ENCODE peak calls at places on chromosome 19, in four cellular contexts. P, Z, X and I are unnamed samples.

GRCh38 chr19:51552996-51553725 is 17.9 kb upstream of the ZNF175 start:
- DNase-seq in P (peak), X (peak), Z (peak), I (peak)

GRCh38 chr19:37329686-37330085 is 41.2 kb upstream of the ZNF527 start:
- DNase-seq in P (no peak), Z (peak), X (peak), I (no peak)

GRCh38 chr19:29771708-29772415 is 39.9 kb upstream of the CCNE1 start:
- DNase-seq in P (no peak), Z (peak), X (peak), I (peak)

GRCh38 chr19:7751157-7751783 is 3.9 kb upstream of the CD209 start:
- DNase-seq in P (no peak), X (peak), Z (peak), I (no peak)

GRCh38 chr19:49997709-49998108 is 27.5 kb downstream of the VRK3 start:
- DNase-seq in X (peak), Z (peak), P (no peak), I (no peak)

GRCh38 chr19:15248648-15249559 is 16.7 kb upstream of the EPHX3 start:
- DNase-seq in P (no peak), Z (peak), X (peak), I (peak)

GRCh38 chr19:48415395-48415794 is 21.9 kb downstream of the GRIN2D start:
- DNase-seq in X (peak), P (no peak), Z (peak), I (peak)

GRCh38 chr19:31127132-31127967 is 221.9 kb downstream of the TSHZ3 start:
- DNase-seq in Z (peak), P (no peak), X (peak), I (peak)

GRCh38 chr19:32289566-32290210 is 55.7 kb upstream of the ZNF507 start:
- DNase-seq in P (no peak), X (no peak), Z (no peak), I (no peak)

GRCh38 chr19:56161534-56161933 is 14.3 kb upstream of the GALP start:
- DNase-seq in Z (no peak), X (no peak), P (no peak), I (no peak)

GRCh38 chr19:2949939-2950285 is 5.1 kb upstream of the ZNF77 start:
- DNase-seq in Z (peak), P (no peak), X (peak), I (peak)

GRCh38 chr19:2385053-2385721 is 25.1 kb downstream of the TMPRSS9 start:
- DNase-seq in Z (peak), P (peak), X (peak), I (peak)

GRCh38 chr19:5369962-5370367 is 29.4 kb upstream of the PTPRS start:
- DNase-seq in Z (peak), X (peak), P (no peak), I (no peak)

GRCh38 chr19:2308114-2308556 is at the start of gene LINGO3:
- DNase-seq in Z (no peak), X (no peak), P (no peak), I (no peak)

GRCh38 chr19:39497850-39498261 is 891 bp upstream of the DLL3 start:
- DNase-seq in P (no peak), Z (peak), X (peak), I (peak)
- TF ChIP-seq CTCF in P (no peak), Z (peak), X (peak), I (peak)

GRCh38 chr19:44587863-44588752 is 25.3 kb upstream of the IGSF23 start:
- DNase-seq in P (no peak), X (peak), Z (peak), I (peak)
- TF ChIP-seq CTCF in P (no peak), X (peak), Z (peak), I (peak)

GRCh38 chr19:42175335-42175734 is 42.1 kb downstream of the DEDD2 start:
- DNase-seq in Z (no peak), P (no peak), X (no peak), I (no peak)
- TF ChIP-seq CTCF in Z (no peak), P (no peak), X (no peak), I (no peak)

DNA sequence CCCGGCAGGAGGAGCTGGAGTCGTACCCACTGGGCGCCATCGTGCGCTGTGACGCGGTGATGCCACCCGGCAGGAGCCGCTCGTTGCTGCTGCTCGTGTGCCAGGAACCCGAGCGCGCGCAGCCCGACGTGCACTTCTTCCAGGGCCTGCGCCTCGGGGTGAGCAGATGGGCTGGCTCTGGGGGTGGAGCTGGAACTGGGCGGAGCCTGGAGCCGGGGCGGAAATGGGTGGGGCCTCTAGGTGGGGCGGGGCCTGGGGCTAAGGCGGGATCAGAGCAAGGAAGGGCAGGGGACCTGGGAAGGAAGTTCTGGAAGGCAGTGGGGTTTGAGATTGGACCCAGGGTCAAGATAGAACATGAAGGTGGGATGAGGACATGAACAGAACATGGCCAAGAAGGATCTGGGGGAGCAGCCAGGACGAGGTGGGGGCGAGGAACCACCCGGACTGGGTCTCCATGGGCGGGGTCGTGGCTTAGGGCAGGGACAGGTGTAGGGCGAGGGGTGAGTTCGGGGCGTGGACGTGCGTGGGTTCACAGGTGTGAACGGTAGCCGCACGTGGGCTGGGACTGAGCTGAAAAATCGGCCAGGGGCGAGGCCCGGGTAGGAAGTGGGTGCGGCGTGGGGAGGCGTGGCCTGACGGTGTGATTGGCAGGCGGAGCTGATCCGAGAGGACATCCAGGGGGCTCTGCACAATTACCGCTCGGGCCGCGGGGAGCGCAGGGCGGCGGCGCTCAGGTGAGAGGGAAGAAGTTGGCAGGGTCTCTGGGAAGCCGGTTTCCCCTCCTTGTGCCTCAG is 4.6 kb downstream of the EPS8L1 start:
- DNase-seq in X (peak), Z (peak), P (peak), I (no peak)
- TF ChIP-seq CTCF in X (no peak), Z (no peak), P (no peak), I (no peak)